ENCODE peak calls at places on chromosomes 11 and 22, in four cellular contexts. J is IMR-90, B is tibial nerve, H is heart left ventricle. S is an unnamed sample.

GRCh38 chr11:81000334-81001100 is 1559.7 kb upstream of the TENM4 start:
- DNase-seq in B (no peak), J (no peak), H (no peak), S (no peak)

GRCh38 chr11:33021937-33022336 is 6.3 kb downstream of the DEPDC7 start:
- DNase-seq in H (no peak), J (no peak), B (no peak), S (no peak)

GRCh38 chr11:19284881-19285280 is 44.1 kb upstream of the E2F8 start:
- DNase-seq in H (no peak), B (no peak), J (no peak), S (no peak)

GRCh38 chr11:65500262-65501004 is 1.6 kb downstream of the MALAT1 start:
- DNase-seq in H (peak), J (peak), B (peak), S (no peak)

GRCh38 chr11:82507288-82507687 is 226.4 kb downstream of the FAM181B start:
- DNase-seq in H (no peak), J (no peak), B (no peak), S (no peak)

GRCh38 chr22:35705141-35705540 is 12.5 kb upstream of the APOL5 start:
- DNase-seq in J (peak), H (no peak), B (no peak), S (no peak)

GRCh38 chr22:48496987-48497650 is 1330.6 kb downstream of the BRD1 start:
- DNase-seq in H (no peak), J (no peak), B (no peak), S (no peak)

GRCh38 chr11:13053255-13053917 is 44.3 kb downstream of the RASSF10 start:
- DNase-seq in H (no peak), J (no peak), B (no peak), S (no peak)

GRCh38 chr11:126886636-126887035 is 113.9 kb downstream of the KIRREL3 start:
- DNase-seq in H (no peak), J (no peak), B (no peak), S (no peak)

GRCh38 chr11:120499088-120499487 is 12.5 kb upstream of the GRIK4 start:
- DNase-seq in B (no peak), J (no peak), H (no peak), S (no peak)

GRCh38 chr11:45920531-45921477 is 1.7 kb upstream of the LARGE2 start:
- DNase-seq in J (no peak), H (no peak), B (no peak), S (no peak)

GRCh38 chr11:36057372-36058045 is 113.6 kb downstream of the LDLRAD3 start:
- DNase-seq in B (peak), J (no peak), H (no peak), S (no peak)

GRCh38 chr11:44744160-44744559 is 17.4 kb downstream of the TSPAN18 start:
- DNase-seq in J (peak), B (no peak), H (no peak), S (no peak)
- H3K27ac ChIP-seq in J (peak), B (no peak), H (peak), S (no peak)

GRCh38 chr11:103097279-103097678 is 5.3 kb upstream of the DCUN1D5 start:
- DNase-seq in J (no peak), B (no peak), H (no peak), S (no peak)

GRCh38 chr11:103091024-103091423 is 936 bp downstream of the DCUN1D5 start:
- DNase-seq in B (no peak), J (peak), H (no peak), S (no peak)

GRCh38 chr11:103086461-103086860 is 5.5 kb downstream of the DCUN1D5 start:
- DNase-seq in B (no peak), H (no peak), J (peak), S (no peak)

GRCh38 chr11:103091441-103091809 is 535 bp downstream of the DCUN1D5 start:
- DNase-seq in J (peak), H (peak), B (no peak), S (peak)

GRCh38 chr11:103091810-103092524 is at the start of gene DCUN1D5:
- DNase-seq in B (peak), J (peak), H (peak), S (peak)
- TF ChIP-seq POLR2A in B (peak), J (peak), H (peak), S (peak)

GRCh38 chr22:50083462-50084081 is 1.7 kb downstream of the MLC1 start:
- DNase-seq in J (no peak), B (no peak), H (no peak), S (no peak)
- H3K4me3 ChIP-seq in J (no peak), B (no peak), H (no peak), S (no peak)

GRCh38 chr22:32557424-32557823 is 82.8 kb downstream of the FBXO7 start:
- DNase-seq in H (no peak), B (no peak), J (no peak), S (no peak)

GRCh38 chr22:32555546-32555945 is 80.9 kb downstream of the FBXO7 start:
- DNase-seq in J (no peak), H (no peak), B (no peak), S (no peak)

GRCh38 chr22:32552540-32552939 is 77.9 kb downstream of the FBXO7 start:
- DNase-seq in H (no peak), B (no peak), J (no peak), S (no peak)

GRCh38 chr22:32558681-32559355 is 84.2 kb downstream of the FBXO7 start:
- DNase-seq in H (peak), B (peak), J (peak), S (no peak)

GRCh38 chr22:32556150-32556549 is 81.5 kb downstream of the FBXO7 start:
- DNase-seq in H (no peak), B (no peak), J (no peak), S (no peak)
- H3K27ac ChIP-seq in H (no peak), B (peak), J (no peak), S (no peak)

GRCh38 chr11:57647368-57647767 is 2.3 kb downstream of the YPEL4 start:
- DNase-seq in J (no peak), H (no peak), B (no peak), S (no peak)

GRCh38 chr11:57649826-57650738 is at the start of gene YPEL4:
- DNase-seq in B (no peak), J (peak), H (no peak), S (no peak)

GRCh38 chr11:57647960-57648776 is 1.5 kb downstream of the YPEL4 start:
- DNase-seq in B (no peak), J (no peak), H (no peak), S (no peak)

GRCh38 chr11:57650739-57651090 is 1.0 kb upstream of the YPEL4 start:
- DNase-seq in H (no peak), B (no peak), J (no peak), S (no peak)

GRCh38 chr11:57648791-57649735 is 649 bp downstream of the YPEL4 start:
- DNase-seq in J (no peak), B (no peak), H (no peak), S (no peak)
- TF ChIP-seq POLR2A in J (no peak), B (no peak), H (no peak), S (no peak)